ENCODE peak calls at places on chromosomes 5 and 9, in six cellular contexts. L, J, X, B, M and A are unnamed samples.

GRCh38 chr9:118362596-118362995 is 658.4 kb downstream of the TLR4 start:
- DNase-seq in X (no peak), L (no peak), J (peak), M (no peak), B (no peak), A (no peak)

GRCh38 chr5:180090769-180091546 is 19.4 kb upstream of the RNF130 start:
- DNase-seq in B (peak), M (no peak), X (peak), J (peak), L (no peak), A (no peak)

GRCh38 chr5:1133510-1134255 is 21.8 kb upstream of the SLC12A7 start:
- DNase-seq in L (no peak), M (no peak), B (no peak), X (no peak), J (no peak), A (no peak)

GRCh38 chr5:102554092-102554491 is 55.3 kb upstream of the SLCO6A1 start:
- DNase-seq in J (peak), M (no peak), X (no peak), B (no peak), L (no peak), A (no peak)

GRCh38 chr5:170226661-170227060 is 6.1 kb upstream of the C5orf58 start:
- DNase-seq in B (no peak), X (no peak), L (no peak), J (no peak), M (peak), A (no peak)

GRCh38 chr9:82606761-82607382 is 456.1 kb downstream of the RASEF start:
- DNase-seq in M (no peak), J (peak), B (peak), X (peak), L (no peak), A (peak)

GRCh38 chr5:168694289-168694688 is 115.1 kb upstream of the PANK3 start:
- DNase-seq in J (no peak), X (no peak), L (no peak), B (no peak), M (no peak), A (no peak)

GRCh38 chr5:50593681-50594080 is 72.8 kb upstream of the PARP8 start:
- DNase-seq in X (no peak), M (no peak), B (no peak), J (no peak), L (no peak), A (no peak)

GRCh38 chr5:150153957-150154617 is 1.6 kb downstream of the PDGFRB start:
- DNase-seq in X (no peak), J (peak), B (peak), M (peak), L (no peak), A (no peak)

GRCh38 chr5:86500947-86501346 is 116.8 kb upstream of the COX7C start:
- DNase-seq in L (no peak), J (no peak), B (no peak), M (no peak), X (peak), A (no peak)
- TF ChIP-seq CTCF in L (no peak), J (no peak), B (no peak), M (peak), X (no peak), A (no peak)

DNA sequence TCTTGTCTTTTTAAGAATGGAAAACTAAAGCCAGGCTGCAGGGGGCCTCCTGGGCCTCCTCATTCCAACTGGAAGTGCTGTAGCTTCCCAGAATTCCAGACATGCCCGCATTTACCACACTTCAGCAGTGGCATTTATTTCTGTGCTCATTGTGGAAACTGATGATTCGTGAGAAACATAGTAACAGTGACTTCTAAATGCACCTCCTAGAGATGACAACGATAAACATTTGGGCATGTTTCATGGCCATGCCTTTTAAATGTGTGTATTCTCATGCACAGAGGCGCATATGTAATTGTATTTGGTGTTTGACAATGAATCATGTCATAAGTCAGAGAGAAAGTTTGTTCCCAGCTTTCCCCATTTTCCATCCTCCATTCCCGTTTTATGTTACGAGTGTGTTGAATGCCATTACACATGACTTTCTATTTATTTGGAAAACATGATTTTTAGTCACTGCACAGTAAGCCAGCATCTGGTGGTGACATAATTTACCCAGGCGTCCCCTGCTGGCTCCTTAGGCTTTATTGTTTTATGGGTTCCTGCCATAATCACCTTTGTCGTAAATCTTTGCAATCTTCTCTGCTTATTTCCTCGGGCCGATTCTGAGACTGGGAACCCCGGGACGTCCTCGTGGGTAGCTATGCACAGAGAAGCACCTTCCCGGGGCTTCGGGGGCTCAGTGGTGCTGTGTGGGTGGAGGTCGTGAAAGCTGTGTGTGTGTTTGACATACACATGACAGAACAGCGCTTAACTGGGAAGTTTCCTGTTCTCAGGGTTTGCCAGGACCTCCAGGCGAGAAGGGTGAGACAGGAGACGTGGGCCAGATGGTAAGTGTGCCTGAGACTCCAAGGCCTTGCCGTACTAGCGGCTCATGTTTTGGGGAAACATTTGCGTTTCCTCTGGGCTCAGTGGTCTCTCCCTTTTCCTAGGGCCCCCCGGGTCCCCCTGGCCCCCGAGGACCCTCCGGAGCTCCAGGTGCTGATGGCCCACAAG is 68.6 kb upstream of the FCN2 start:
- DNase-seq in B (peak), M (no peak), L (no peak), J (peak), X (no peak), A (no peak)
- TF ChIP-seq CTCF in B (no peak), M (no peak), L (no peak), J (peak), X (no peak), A (no peak)

GRCh38 chr9:89428901-89429890 is 68.7 kb downstream of the SEMA4D start:
- DNase-seq in L (no peak), J (no peak), B (no peak), X (peak), M (no peak), A (no peak)
- TF ChIP-seq CTCF in L (no peak), J (peak), B (peak), X (peak), M (no peak), A (peak)

GRCh38 chr9:133601746-133602145 is 7.4 kb downstream of the FAM163B start:
- DNase-seq in M (no peak), J (no peak), B (no peak), X (no peak), L (peak), A (no peak)

GRCh38 chr9:133605446-133605845 is 3.7 kb downstream of the FAM163B start:
- DNase-seq in J (no peak), M (no peak), B (no peak), X (no peak), L (peak), A (no peak)

GRCh38 chr9:133604214-133604613 is 5.0 kb downstream of the FAM163B start:
- DNase-seq in M (no peak), J (no peak), X (peak), L (peak), B (no peak), A (no peak)

GRCh38 chr9:133604856-133605255 is 4.3 kb downstream of the FAM163B start:
- DNase-seq in X (no peak), J (no peak), M (no peak), B (no peak), L (peak), A (no peak)

GRCh38 chr9:133603165-133603927 is 5.8 kb downstream of the FAM163B start:
- DNase-seq in J (no peak), L (peak), X (no peak), M (no peak), B (no peak), A (no peak)
- TF ChIP-seq CTCF in J (no peak), L (no peak), X (no peak), M (no peak), B (no peak), A (no peak)

DNA sequence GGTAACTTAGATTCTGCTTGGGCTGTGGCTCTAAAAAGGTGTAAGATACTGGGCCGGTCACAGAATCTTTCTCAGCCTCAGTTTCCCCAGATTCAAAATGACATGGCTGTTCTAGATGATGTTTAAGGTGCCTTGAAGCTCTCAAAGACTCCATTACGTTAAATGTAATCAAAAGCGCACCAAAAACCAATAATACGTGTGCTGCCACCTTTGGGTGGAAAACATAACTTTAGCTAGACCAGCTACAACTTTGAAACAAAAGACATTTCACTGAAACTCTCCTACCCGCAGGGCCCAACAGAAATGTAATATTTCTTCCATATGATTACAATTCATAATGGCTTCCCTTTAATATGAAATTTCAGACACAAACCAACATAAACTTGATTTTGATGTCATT is 35.0 kb upstream of the PCSK5 start:
- DNase-seq in M (no peak), L (no peak), X (peak), J (peak), B (peak), A (no peak)
- TF ChIP-seq CTCF in M (peak), L (peak), X (peak), J (peak), B (peak), A (no peak)

GRCh38 chr9:136240941-136241340 is 4.7 kb downstream of the QSOX2 start:
- DNase-seq in M (no peak), J (no peak), X (no peak), B (no peak), L (no peak), A (no peak)
- TF ChIP-seq CTCF in M (no peak), J (no peak), X (no peak), B (no peak), L (no peak), A (no peak)

GRCh38 chr9:127809562-127810377 is 7.1 kb downstream of the FPGS start:
- DNase-seq in J (no peak), B (no peak), X (peak), L (peak), M (no peak), A (no peak)
- TF ChIP-seq CTCF in J (no peak), B (no peak), X (no peak), L (no peak), M (no peak), A (no peak)

DNA sequence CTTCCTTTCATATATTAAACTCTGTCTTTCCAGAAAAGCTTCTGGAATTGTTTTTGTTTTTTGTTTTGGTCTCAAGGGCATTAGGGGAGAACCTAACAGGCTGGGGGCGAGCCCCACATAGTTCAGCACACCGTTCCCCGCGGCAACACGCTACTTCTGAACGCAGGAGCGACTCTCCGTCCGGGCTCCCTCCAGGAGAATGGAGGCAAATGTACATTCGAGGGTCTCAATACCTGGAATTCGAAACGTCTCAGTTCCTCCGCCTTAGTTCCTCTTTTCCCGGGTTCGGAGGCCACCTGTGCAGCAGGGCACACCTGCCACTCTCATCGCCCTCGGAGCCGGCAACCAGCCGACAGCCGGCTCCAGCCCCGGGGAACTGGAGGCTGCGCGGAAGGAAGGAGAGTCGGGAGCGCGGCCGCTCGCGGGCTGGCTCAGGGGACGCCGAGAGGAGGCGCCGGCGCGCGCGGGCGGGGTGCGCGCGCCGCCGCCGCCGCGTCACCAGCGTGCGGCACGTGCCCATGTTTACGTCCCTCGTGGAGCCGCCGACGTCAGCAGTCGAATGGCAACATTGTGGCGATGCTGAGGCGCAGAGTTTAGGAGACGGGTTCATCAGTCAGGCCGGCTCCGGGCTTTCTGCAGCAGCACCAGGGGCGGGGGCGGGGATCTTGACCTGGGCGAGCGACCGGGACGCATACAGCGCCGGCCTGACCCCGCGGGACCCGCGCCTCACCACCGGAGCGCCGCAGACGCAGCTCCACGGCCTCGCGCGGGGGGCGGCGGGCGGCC is at the start of gene JMY:
- DNase-seq in L (peak), B (peak), X (peak), J (peak), M (peak), A (peak)
- TF ChIP-seq CTCF in L (no peak), B (no peak), X (peak), J (no peak), M (no peak), A (no peak)